ENCODE peak calls at places on chromosomes 16 and 17, in seven cellular contexts. Y is IMR-90, E is neuronal stem cell, C is mesenchymal stem cell, V is H9, T is H1, I is trophoblast cell. H is an unnamed sample.

GRCh38 chr17:45218895-45219661 is 2.6 kb upstream of the FMNL1 start:
- DNase-seq in V (peak; percentile 88), T (peak; percentile 99), Y (peak; percentile 77), E (peak; percentile 88), I (peak; percentile 78), C (peak; percentile 77), H (peak; percentile 82)

GRCh38 chr17:27596571-27597187 is 34.3 kb upstream of the LGALS9 start:
- DNase-seq in Y (no peak), E (no peak), V (no peak), T (no peak), C (no peak), I (no peak), H (no peak)

GRCh38 chr17:35612924-35613521 is 25.9 kb downstream of the AP2B1 start:
- DNase-seq in T (peak; percentile 55), Y (peak; percentile 65), I (peak; percentile 67), C (peak; percentile 74), V (no peak), E (peak; percentile 51), H (peak; percentile 65)

GRCh38 chr17:38701504-38702165 is 3.4 kb upstream of the MLLT6 start:
- DNase-seq in Y (peak; percentile 71), C (peak; percentile 79), I (peak; percentile 76), E (peak; percentile 42), V (no peak), T (no peak), H (peak; percentile 54)

GRCh38 chr16:30472328-30472942 is at the start of gene ITGAL:
- DNase-seq in I (peak; percentile 31), V (no peak), C (no peak), E (no peak), Y (no peak), T (no peak), H (peak; percentile 6)

GRCh38 chr17:64732336-64733006 is 70.4 kb upstream of the SMURF2 start:
- DNase-seq in C (peak; percentile 95), Y (peak; percentile 81), I (no peak), T (no peak), E (no peak), V (no peak), H (no peak)

GRCh38 chr17:82056729-82057621 is 5.3 kb downstream of the GPS1 start:
- DNase-seq in V (no peak), Y (no peak), I (no peak), E (no peak), C (no peak), T (no peak), H (no peak)

GRCh38 chr16:81647527-81647926 is 131.6 kb upstream of the PLCG2 start:
- DNase-seq in C (peak; percentile 81), V (peak; percentile 55), I (peak; percentile 88), T (no peak), E (no peak), Y (peak; percentile 84), H (peak; percentile 97)

GRCh38 chr16:12685806-12686205 is 117.9 kb downstream of the CPPED1 start:
- DNase-seq in T (no peak), Y (no peak), C (no peak), I (peak; percentile 16), E (no peak), V (no peak), H (peak; percentile 8)

GRCh38 chr17:82331345-82331939 is 2.1 kb downstream of the SECTM1 start:
- DNase-seq in T (no peak), V (no peak), C (no peak), E (no peak), Y (no peak), I (no peak), H (no peak)

GRCh38 chr16:3022697-3023414 is 886 bp downstream of the HCFC1R1 start:
- DNase-seq in Y (peak; percentile 20), V (no peak), C (peak; percentile 62), I (no peak), E (no peak), T (peak; percentile 53), H (no peak)

GRCh38 chr17:55722742-55723487 is at the start of gene TMEM100:
- DNase-seq in Y (peak; percentile 78), V (no peak), E (no peak), I (no peak), T (no peak), C (peak; percentile 93), H (peak; percentile 77)

GRCh38 chr16:21116148-21116693 is 34.4 kb downstream of the DNAH3 start:
- DNase-seq in T (no peak), C (no peak), V (peak; percentile 47), I (no peak), E (no peak), Y (no peak), H (peak; percentile 32)

GRCh38 chr17:3796110-3796821 is 4.7 kb downstream of the ITGAE start:
- DNase-seq in T (no peak), I (no peak), E (no peak), C (no peak), V (no peak), Y (no peak), H (no peak)

GRCh38 chr16:17316005-17316404 is 154.8 kb downstream of the XYLT1 start:
- DNase-seq in C (no peak), E (no peak), V (no peak), I (no peak), Y (no peak), T (no peak), H (no peak)

GRCh38 chr17:83053021-83053778 is 26.2 kb upstream of the METRNL start:
- DNase-seq in C (peak; percentile 14), T (peak; percentile 46), I (no peak), E (no peak), Y (peak; percentile 30), V (peak; percentile 49), H (no peak)

GRCh38 chr16:80580109-80580832 is 39.5 kb downstream of the DYNLRB2 start:
- DNase-seq in E (no peak), V (no peak), I (no peak), C (no peak), T (no peak), Y (peak; percentile 45), H (no peak)

DNA sequence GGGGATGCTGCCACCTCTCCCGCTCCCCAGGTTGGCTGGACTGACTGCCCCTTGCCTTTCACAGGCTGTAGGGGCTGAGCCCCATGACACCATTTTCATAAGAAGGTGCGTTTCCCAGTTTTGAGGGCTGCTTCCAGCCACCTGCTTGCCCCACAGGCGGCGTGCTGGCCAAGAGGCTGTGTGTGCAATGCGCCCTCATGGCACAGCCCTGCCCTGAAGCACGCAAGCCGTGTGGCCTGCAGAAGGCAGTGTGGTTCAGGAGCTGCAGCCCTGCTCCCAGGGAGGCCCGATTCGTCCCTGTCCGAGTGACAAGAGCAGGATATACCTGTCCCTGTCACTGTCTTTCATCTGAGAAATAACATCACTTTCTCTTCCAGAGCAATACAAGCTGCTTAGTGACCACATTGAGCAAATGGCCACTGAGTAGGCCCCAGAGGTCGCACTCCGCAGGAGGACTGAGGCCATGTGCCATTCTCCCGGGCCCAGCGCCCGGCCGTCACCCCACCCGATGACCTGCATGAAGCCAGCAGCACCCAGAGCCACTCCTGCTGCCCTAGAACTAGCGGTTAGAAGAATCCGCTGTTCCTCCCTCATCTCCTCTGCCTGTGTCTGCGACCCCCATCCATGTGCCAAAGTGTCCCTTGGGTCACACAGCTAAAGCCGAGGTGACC is 24.2 kb downstream of the CIBAR2 start:
- DNase-seq in T (no peak), I (peak; percentile 23), E (no peak), V (no peak), Y (no peak), C (no peak), H (no peak)
- H3K79me1 ChIP-seq in T (no peaks in the 10 kb centered on the region), I (no peaks in the 10 kb centered on the region), E (no peaks in the 10 kb centered on the region), V (no peaks in the 10 kb centered on the region), Y (no peaks in the 10 kb centered on the region), C (no peaks in the 10 kb centered on the region), H (no peaks in the 10 kb centered on the region)

DNA sequence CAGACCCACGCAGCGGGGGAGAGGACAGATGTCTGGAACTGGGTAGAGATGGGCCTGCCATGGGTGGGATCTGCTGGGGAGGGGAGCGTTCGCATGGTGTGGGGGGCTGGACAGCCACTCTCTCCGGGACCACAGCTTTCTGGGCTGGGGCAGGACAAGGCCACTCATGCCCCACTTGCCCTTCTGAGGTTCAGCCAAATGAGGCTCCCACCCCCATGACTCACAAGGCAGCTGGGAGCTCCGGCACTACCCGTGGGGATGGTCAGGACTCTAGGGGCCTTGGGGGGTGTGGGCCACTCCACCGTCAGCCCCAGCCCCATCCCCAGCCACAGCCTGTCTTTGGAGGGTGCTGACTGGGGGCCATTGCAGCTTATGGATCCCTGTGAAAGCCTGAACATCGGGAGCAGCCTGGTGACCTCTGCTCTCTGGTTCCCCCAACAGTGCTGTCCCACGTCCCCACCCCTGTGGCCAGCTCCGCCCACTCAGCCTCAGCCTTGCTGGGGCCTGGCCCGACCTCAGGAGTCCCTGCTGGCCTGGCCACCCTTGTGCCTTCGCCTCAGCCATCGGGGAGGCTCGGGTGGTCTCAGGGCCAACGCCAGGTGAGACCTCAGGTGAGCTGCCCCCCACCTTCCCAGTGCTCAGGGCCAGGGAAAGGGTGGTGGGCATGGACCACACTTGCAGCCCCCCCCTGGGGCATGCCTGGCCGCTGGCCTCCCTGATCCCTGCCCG is 4.7 kb upstream of the CDH15 start:
- DNase-seq in E (no peak), V (no peak), C (no peak), Y (no peak), T (no peak), I (no peak), H (no peak)
- H3K9ac ChIP-seq in E (peak overlapping the region; percentile 78), V (no peak overlapping the region), C (peak overlapping the region; percentile 54), Y (no peak overlapping the region), T (no peak overlapping the region), I (no peak overlapping the region), H (peak overlapping the region; percentile 52)

GRCh38 chr16:87412996-87413421 is 20.9 kb downstream of the MAP1LC3B start:
- DNase-seq in Y (no peak), I (no peak), T (no peak), E (no peak), C (no peak), V (no peak), H (no peak)

GRCh38 chr16:87414251-87414680 is 22.1 kb downstream of the MAP1LC3B start:
- DNase-seq in T (no peak), C (no peak), V (no peak), E (no peak), I (no peak), Y (no peak), H (no peak)

GRCh38 chr16:87411375-87412271 is 19.5 kb downstream of the MAP1LC3B start:
- DNase-seq in T (no peak), V (no peak), C (no peak), E (no peak), I (no peak), Y (no peak), H (no peak)

GRCh38 chr16:87410958-87411357 is 18.8 kb downstream of the MAP1LC3B start:
- DNase-seq in E (no peak), C (no peak), Y (no peak), T (no peak), V (no peak), I (no peak), H (peak; percentile 24)

DNA sequence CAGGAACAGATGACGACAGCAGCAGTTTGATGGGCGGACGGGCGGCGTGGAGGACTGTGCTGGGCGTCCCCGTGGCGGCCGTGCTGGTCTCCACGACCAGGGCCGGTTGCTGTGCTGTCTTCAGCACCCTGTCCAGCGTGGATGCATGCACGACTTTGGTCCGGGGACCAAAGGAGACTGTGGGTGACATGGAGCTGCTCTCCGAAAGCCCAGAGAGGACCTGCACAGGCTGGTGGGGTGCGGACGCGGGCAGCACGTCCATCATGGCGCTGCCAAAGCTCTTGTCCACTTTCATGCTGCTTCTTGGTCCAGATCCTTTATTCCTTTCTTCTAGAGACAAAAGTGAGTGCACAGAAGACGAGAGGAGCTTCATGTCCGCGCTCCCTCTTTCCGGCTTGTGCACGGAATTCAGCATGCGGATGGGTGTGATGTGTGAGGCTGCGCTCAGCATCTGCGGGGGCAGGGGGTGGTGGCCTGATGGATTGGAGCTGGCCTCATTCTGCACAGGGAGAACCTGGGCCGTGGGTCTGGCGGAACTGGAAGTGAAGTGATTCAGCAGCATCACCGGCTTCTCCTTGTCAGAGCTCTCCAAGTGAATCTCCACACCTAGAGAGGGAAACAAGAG is 20.3 kb downstream of the MAP1LC3B start:
- DNase-seq in Y (no peak), V (no peak), E (no peak), T (no peak), I (no peak), C (no peak), H (no peak)
- H3K79me1 ChIP-seq in Y (no peaks in the 10 kb centered on the region), V (no peaks in the 10 kb centered on the region), E (peaks cover 7% of the 10 kb centered on the region), T (no peaks in the 10 kb centered on the region), I (no peaks in the 10 kb centered on the region), C (peaks cover 47% of the 10 kb centered on the region), H (no peaks in the 10 kb centered on the region)

GRCh38 chr17:42683407-42684031 is 1.2 kb downstream of the CNTNAP1 start:
- DNase-seq in E (no peak), Y (peak; percentile 46), C (peak; percentile 15), T (peak; percentile 66), I (no peak), V (peak; percentile 71), H (peak; percentile 46)
- H3K9ac ChIP-seq in E (no peak overlapping the region), Y (peak overlapping the region; percentile 84), C (peak overlapping the region; percentile 88), T (no peak overlapping the region), I (no peak overlapping the region), V (no peak overlapping the region), H (peak overlapping the region; percentile 37)